ENCODE peak calls at places on chromosome X, in five cellular contexts. D is non-pigmented ciliary epithelial cell; A is activated CD8-positive, alpha-beta T cell treated with anti-CD3 and anti-CD28 coated beads for 36 hours; R is cardiac muscle cell; F is dermis blood vessel endothelial cell. N is an unnamed sample.

GRCh38 chrX:48578661-48579128 is 4.4 kb downstream of the RBM3 start:
- DNase-seq in R (no peak), A (no peak), D (no peak), F (no peak), N (no peak)

GRCh38 chrX:10119399-10119990 is 37.3 kb upstream of the CLCN4 start:
- DNase-seq in D (peak; percentile 44), A (peak; percentile 75), R (peak; percentile 91), F (peak; percentile 86), N (peak; percentile 86)

GRCh38 chrX:10729000-10729399 is 108.6 kb upstream of the MID1 start:
- DNase-seq in A (no peak), R (peak; percentile 10), D (no peak), F (no peak), N (no peak)

GRCh38 chrX:77788050-77788449 is 2.0 kb upstream of the ATRX start:
- DNase-seq in D (no peak), R (no peak), F (peak; percentile 66), A (peak; percentile 22), N (no peak)

GRCh38 chrX:9465380-9466114 is 689 bp downstream of the TBL1X start:
- DNase-seq in R (no peak), F (no peak), A (peak; percentile 27), D (no peak), N (no peak)

GRCh38 chrX:21766101-21766500 is 8.2 kb upstream of the SMPX start:
- DNase-seq in A (no peak), D (no peak), F (no peak), R (no peak), N (no peak)

GRCh38 chrX:110156167-110156754 is 153.3 kb downstream of the TMEM164 start:
- DNase-seq in A (no peak), F (peak; percentile 34), R (peak; percentile 21), D (no peak), N (no peak)

GRCh38 chrX:25144043-25144940 is 128.5 kb upstream of the ARX start:
- DNase-seq in A (peak; percentile 45), R (peak; percentile 84), F (peak; percentile 66), D (no peak), N (peak; percentile 45)

GRCh38 chrX:20427173-20427770 is 160.6 kb upstream of the RPS6KA3 start:
- DNase-seq in F (no peak), D (no peak), R (no peak), A (no peak), N (no peak)

GRCh38 chrX:155761185-155761584 is 120.0 kb upstream of the VAMP7 start:
- DNase-seq in F (no peak), D (no peak), A (no peak), R (no peak), N (no peak)

GRCh38 chrX:16646366-16647168 is 3.4 kb upstream of the S100G start:
- DNase-seq in F (no peak), D (no peak), A (no peak), R (no peak), N (no peak)